ENCODE peak calls at places on chromosome 1, in nine cellular contexts. Q, T, C, L, S, V, X, Z and D are unnamed samples.

GRCh38 chr1:174112489-174113162 is 46.7 kb upstream of the RABGAP1L start:
- DNase-seq in Q (no peak), T (no peak), C (no peak), L (no peak), S (no peak), V (no peak), X (no peak), Z (no peak), D (no peak)

GRCh38 chr1:31300193-31300592 is 3.4 kb downstream of the ZCCHC17 start:
- DNase-seq in Q (no peak), T (no peak), C (no peak), L (no peak), S (no peak), V (no peak), X (no peak), Z (no peak), D (no peak)

GRCh38 chr1:53896673-53897229 is 2.8 kb downstream of the DIO1 start:
- DNase-seq in Q (peak; percentile 16), T (no peak), C (no peak), L (no peak), S (no peak), V (no peak), X (peak; percentile 27), Z (peak; percentile 88), D (no peak)

GRCh38 chr1:170414989-170415733 is 116.8 kb upstream of the GORAB start:
- DNase-seq in Q (no peak), T (no peak), C (no peak), L (no peak), S (no peak), V (no peak), X (peak; percentile 31), Z (no peak), D (no peak)

GRCh38 chr1:22702255-22702654 is 8.4 kb upstream of the EPHB2 start:
- DNase-seq in Q (no peak), T (no peak), C (no peak), L (peak; percentile 73), S (no peak), V (no peak), X (no peak), Z (no peak), D (no peak)

GRCh38 chr1:19432943-19433609 is 52.3 kb downstream of the CAPZB start:
- DNase-seq in Q (no peak), T (no peak), C (no peak), L (no peak), S (no peak), V (peak; percentile 47), X (no peak), Z (peak; percentile 64), D (no peak)

GRCh38 chr1:183038913-183039312 is 15.7 kb downstream of the LAMC1 start:
- DNase-seq in Q (no peak), T (no peak), C (no peak), L (no peak), S (no peak), V (no peak), X (no peak), Z (no peak), D (no peak)

GRCh38 chr1:183270541-183271141 is 84.6 kb downstream of the LAMC2 start:
- DNase-seq in Q (no peak), T (no peak), C (no peak), L (no peak), S (no peak), V (no peak), X (no peak), Z (peak; percentile 87), D (no peak)

GRCh38 chr1:215417122-215417521 is 150.0 kb upstream of the KCTD3 start:
- DNase-seq in Q (no peak), T (no peak), C (no peak), L (no peak), S (no peak), V (no peak), X (no peak), Z (no peak), D (no peak)

GRCh38 chr1:98940680-98941079 is 64.0 kb downstream of the PLPPR5 start:
- DNase-seq in Q (no peak), T (no peak), C (no peak), L (no peak), S (no peak), V (peak; percentile 34), X (no peak), Z (peak; percentile 33), D (no peak)

GRCh38 chr1:66291047-66291864 is 242.7 kb upstream of the SGIP1 start:
- DNase-seq in Q (no peak), T (no peak), C (no peak), L (no peak), S (no peak), V (no peak), X (no peak), Z (no peak), D (no peak)

GRCh38 chr1:22039594-22040347 is 12.7 kb upstream of the CDC42 start:
- DNase-seq in Q (peak; percentile 98), T (no peak), C (peak; percentile 54), L (peak; percentile 53), S (peak; percentile 48), V (peak; percentile 90), X (peak; percentile 43), Z (peak; percentile 74), D (peak; percentile 61)

GRCh38 chr1:111603979-111604378 is 15.6 kb upstream of the RAP1A start:
- DNase-seq in Q (peak; percentile 96), T (no peak), C (peak; percentile 51), L (no peak), S (no peak), V (peak; percentile 81), X (no peak), Z (no peak), D (no peak)

GRCh38 chr1:154352245-154352580 is 26.9 kb downstream of the ATP8B2 start:
- DNase-seq in Q (no peak), T (no peak), C (no peak), L (no peak), S (no peak), V (no peak), X (no peak), Z (no peak), D (no peak)

GRCh38 chr1:13643017-13643416 is 57.0 kb upstream of the PRDM2 start:
- DNase-seq in Q (no peak), T (no peak), C (peak; percentile 3), L (no peak), S (no peak), V (no peak), X (no peak), Z (no peak), D (no peak)

GRCh38 chr1:212702672-212703071 is 3.0 kb upstream of the BATF3 start:
- DNase-seq in Q (no peak), T (no peak), C (no peak), L (no peak), S (no peak), V (no peak), X (no peak), Z (no peak), D (no peak)

GRCh38 chr1:31954607-31955283 is 16.6 kb upstream of the PTP4A2 start:
- DNase-seq in Q (no peak), T (peak; percentile 46), C (peak; percentile 77), L (peak; percentile 33), S (peak; percentile 35), V (no peak), X (peak; percentile 92), Z (peak; percentile 86), D (no peak)

GRCh38 chr1:114156538-114157274 is 3.0 kb upstream of the SYT6 start:
- DNase-seq in Q (no peak), T (no peak), C (no peak), L (no peak), S (peak; percentile 67), V (no peak), X (no peak), Z (no peak), D (no peak)

GRCh38 chr1:116177861-116178260 is 66.7 kb downstream of the MAB21L3 start:
- DNase-seq in Q (no peak), T (no peak), C (no peak), L (no peak), S (no peak), V (no peak), X (no peak), Z (no peak), D (no peak)

GRCh38 chr1:43101061-43101460 is 71.0 kb downstream of the EBNA1BP2 start:
- DNase-seq in Q (no peak), T (no peak), C (no peak), L (no peak), S (no peak), V (no peak), X (no peak), Z (no peak), D (no peak)

GRCh38 chr1:205266584-205267305 is 39.0 kb downstream of the TMCC2 start:
- DNase-seq in Q (no peak), T (no peak), C (no peak), L (no peak), S (no peak), V (no peak), X (no peak), Z (no peak), D (no peak)

GRCh38 chr1:2961081-2961480 is 60.2 kb upstream of the ACTRT2 start:
- DNase-seq in Q (no peak), T (no peak), C (no peak), L (no peak), S (no peak), V (no peak), X (no peak), Z (no peak), D (no peak)

GRCh38 chr1:247906504-247907047 is 11.2 kb downstream of the OR2W3 start:
- DNase-seq in Q (peak; percentile 10), T (no peak), C (peak; percentile 19), L (peak; percentile 87), S (no peak), V (no peak), X (no peak), Z (no peak), D (no peak)

GRCh38 chr1:93288558-93288957 is 57.1 kb upstream of the DR1 start:
- DNase-seq in Q (no peak), T (no peak), C (no peak), L (no peak), S (no peak), V (no peak), X (no peak), Z (peak; percentile 5), D (peak; percentile 22)

GRCh38 chr1:150875197-150876110 is 945 bp downstream of the ARNT start:
- DNase-seq in Q (no peak), T (no peak), C (peak; percentile 7), L (no peak), S (peak; percentile 21), V (no peak), X (peak; percentile 28), Z (no peak), D (no peak)

GRCh38 chr1:14142397-14143095 is 442.6 kb downstream of the PRDM2 start:
- DNase-seq in Q (no peak), T (no peak), C (peak; percentile 16), L (no peak), S (no peak), V (no peak), X (no peak), Z (no peak), D (peak; percentile 17)

GRCh38 chr1:24886241-24886640 is 43.8 kb downstream of the RUNX3 start:
- DNase-seq in Q (no peak), T (no peak), C (no peak), L (no peak), S (no peak), V (no peak), X (peak; percentile 3), Z (no peak), D (no peak)

GRCh38 chr1:248863011-248863881 is 4.4 kb upstream of the ZNF692 start:
- DNase-seq in Q (peak; percentile 81), T (peak; percentile 40), C (peak; percentile 91), L (peak; percentile 52), S (peak; percentile 70), V (peak; percentile 91), X (peak; percentile 93), Z (no peak), D (peak; percentile 73)

GRCh38 chr1:243473281-243474210 is 217.7 kb downstream of the SDCCAG8 start:
- DNase-seq in Q (no peak), T (no peak), C (no peak), L (no peak), S (no peak), V (no peak), X (no peak), Z (no peak), D (no peak)

GRCh38 chr1:229714964-229715603 is 89.0 kb downstream of the URB2 start:
- DNase-seq in Q (peak; percentile 23), T (no peak), C (no peak), L (peak; percentile 14), S (peak; percentile 32), V (peak; percentile 72), X (no peak), Z (no peak), D (no peak)

GRCh38 chr1:66833112-66833511 is 32.0 kb upstream of the INSL5 start:
- DNase-seq in Q (no peak), T (no peak), C (no peak), L (no peak), S (no peak), V (no peak), X (no peak), Z (no peak), D (no peak)